ENCODE peak calls at places on chromosomes 13 and 19, in ten cellular contexts. H, F, E, R, I, K, T, M, V and Y are unnamed samples.

GRCh38 chr19:5451494-5451893 is 3.7 kb upstream of the ZNRF4 start:
- DNase-seq in H (no peak), F (no peak), E (no peak), R (no peak), I (no peak), K (no peak), T (no peak), M (no peak), V (no peak), Y (no peak)

GRCh38 chr13:95246292-95247082 is 54.8 kb downstream of the ABCC4 start:
- DNase-seq in H (no peak), F (no peak), E (no peak), R (peak), I (no peak), K (no peak), T (no peak), M (no peak), V (no peak), Y (no peak)

GRCh38 chr19:41226053-41226873 is 7.2 kb downstream of the AXL start:
- DNase-seq in H (peak), F (peak), E (peak), R (no peak), I (peak), K (peak), T (peak), M (peak), V (peak), Y (no peak)

GRCh38 chr13:76820759-76821158 is 65.4 kb downstream of the KCTD12 start:
- DNase-seq in H (peak), F (peak), E (no peak), R (no peak), I (peak), K (peak), T (peak), M (peak), V (peak), Y (no peak)

GRCh38 chr13:51728972-51729371 is 75.0 kb downstream of the DHRS12 start:
- DNase-seq in H (peak), F (no peak), E (no peak), R (peak), I (no peak), K (no peak), T (peak), M (peak), V (peak), Y (no peak)

GRCh38 chr19:1503089-1503924 is 9.5 kb downstream of the ADAMTSL5 start:
- DNase-seq in H (no peak), F (no peak), E (no peak), R (no peak), I (peak), K (no peak), T (peak), M (peak), V (peak), Y (no peak)

GRCh38 chr13:23534090-23534489 is 36.1 kb upstream of the TNFRSF19 start:
- DNase-seq in H (no peak), F (no peak), E (no peak), R (no peak), I (no peak), K (no peak), T (no peak), M (no peak), V (no peak), Y (no peak)

GRCh38 chr19:42475366-42475765 is 32.6 kb upstream of the CXCL17 start:
- DNase-seq in H (no peak), F (no peak), E (no peak), R (no peak), I (no peak), K (no peak), T (no peak), M (no peak), V (no peak), Y (no peak)

GRCh38 chr13:57443494-57443893 is 188.1 kb upstream of the PCDH17 start:
- DNase-seq in H (no peak), F (no peak), E (no peak), R (no peak), I (no peak), K (no peak), T (no peak), M (no peak), V (no peak), Y (no peak)

GRCh38 chr19:48596679-48597465 is 9.7 kb upstream of the SPACA4 start:
- DNase-seq in H (no peak), F (no peak), E (no peak), R (no peak), I (no peak), K (no peak), T (no peak), M (no peak), V (no peak), Y (no peak)

GRCh38 chr19:44332145-44332544 is 24.3 kb downstream of the ZNF112 start:
- DNase-seq in H (no peak), F (no peak), E (no peak), R (no peak), I (no peak), K (no peak), T (no peak), M (no peak), V (no peak), Y (no peak)

GRCh38 chr19:43779820-43780219 is 953 bp downstream of the KCNN4 start:
- DNase-seq in H (no peak), F (no peak), E (no peak), R (no peak), I (no peak), K (no peak), T (no peak), M (no peak), V (no peak), Y (no peak)

GRCh38 chr13:72384879-72385278 is 342.6 kb downstream of the MZT1 start:
- DNase-seq in H (no peak), F (no peak), E (no peak), R (peak), I (peak), K (no peak), T (peak), M (peak), V (peak), Y (no peak)

GRCh38 chr13:77300176-77301141 is 26.4 kb downstream of the MYCBP2 start:
- DNase-seq in H (peak), F (no peak), E (peak), R (no peak), I (no peak), K (no peak), T (peak), M (peak), V (peak), Y (no peak)

GRCh38 chr19:56896041-56896440 is 55.5 kb upstream of the PEG3 start:
- DNase-seq in H (no peak), F (no peak), E (no peak), R (no peak), I (no peak), K (no peak), T (no peak), M (no peak), V (no peak), Y (no peak)

GRCh38 chr13:44903596-44903995 is 85.7 kb downstream of the NUFIP1 start:
- DNase-seq in H (peak), F (peak), E (no peak), R (no peak), I (peak), K (peak), T (peak), M (peak), V (peak), Y (no peak)

GRCh38 chr19:5585461-5586299 is 17.9 kb upstream of the TINCR start:
- DNase-seq in H (no peak), F (peak), E (no peak), R (no peak), I (no peak), K (no peak), T (no peak), M (no peak), V (no peak), Y (no peak)

GRCh38 chr13:43085545-43085944 is 62.2 kb downstream of the DNAJC15 start:
- DNase-seq in H (no peak), F (no peak), E (peak), R (no peak), I (no peak), K (no peak), T (peak), M (peak), V (peak), Y (no peak)

GRCh38 chr13:75693227-75693626 is 57.1 kb downstream of the LMO7 start:
- DNase-seq in H (no peak), F (no peak), E (no peak), R (no peak), I (no peak), K (no peak), T (no peak), M (no peak), V (no peak), Y (no peak)

GRCh38 chr19:54523403-54523802 is 20.8 kb downstream of the LAIR2 start:
- DNase-seq in H (peak), F (no peak), E (peak), R (no peak), I (no peak), K (peak), T (peak), M (peak), V (no peak), Y (no peak)

GRCh38 chr19:49224856-49225255 is 67.3 kb downstream of the TRPM4 start:
- DNase-seq in H (no peak), F (no peak), E (peak), R (peak), I (no peak), K (no peak), T (peak), M (peak), V (peak), Y (no peak)

GRCh38 chr19:2215281-2215751 is 20.8 kb downstream of the PLEKHJ1 start:
- DNase-seq in H (no peak), F (no peak), E (no peak), R (no peak), I (no peak), K (no peak), T (no peak), M (no peak), V (no peak), Y (no peak)

GRCh38 chr19:49580264-49581006 is at the start of gene NOSIP:
- DNase-seq in H (peak), F (peak), E (peak), R (peak), I (peak), K (peak), T (peak), M (peak), V (peak), Y (peak)

GRCh38 chr19:34325961-34326360 is 39.0 kb upstream of the GPI start:
- DNase-seq in H (no peak), F (no peak), E (peak), R (no peak), I (no peak), K (no peak), T (no peak), M (no peak), V (no peak), Y (no peak)

GRCh38 chr13:92719868-92720267 is 506.7 kb upstream of the GPC6 start:
- DNase-seq in H (no peak), F (no peak), E (no peak), R (no peak), I (no peak), K (no peak), T (no peak), M (no peak), V (no peak), Y (no peak)

GRCh38 chr13:110425444-110425780 is 118.3 kb downstream of the COL4A2 start:
- DNase-seq in H (no peak), F (no peak), E (peak), R (no peak), I (no peak), K (no peak), T (peak), M (no peak), V (no peak), Y (no peak)

GRCh38 chr13:98324105-98324504 is 147.0 kb upstream of the RNF113B start:
- DNase-seq in H (peak), F (no peak), E (peak), R (no peak), I (peak), K (no peak), T (peak), M (peak), V (peak), Y (no peak)

GRCh38 chr19:53311044-53311443 is 22.5 kb upstream of the ZNF845 start:
- DNase-seq in H (no peak), F (no peak), E (no peak), R (no peak), I (no peak), K (no peak), T (no peak), M (no peak), V (no peak), Y (no peak)

GRCh38 chr19:6551607-6552450 is 21.0 kb downstream of the TNFSF9 start:
- DNase-seq in H (no peak), F (no peak), E (no peak), R (no peak), I (no peak), K (no peak), T (peak), M (peak), V (no peak), Y (no peak)

GRCh38 chr19:19320362-19321142 is at the start of the genes MAU2 and SUGP1:
- DNase-seq in H (peak), F (peak), E (peak), R (peak), I (peak), K (peak), T (peak), M (peak), V (peak), Y (peak)
- TF ChIP-seq CTCF in H (peak), F (peak), E (no peak), R (peak), I (peak), K (peak), T (no peak), M (peak), V (peak), Y (no peak)

DNA sequence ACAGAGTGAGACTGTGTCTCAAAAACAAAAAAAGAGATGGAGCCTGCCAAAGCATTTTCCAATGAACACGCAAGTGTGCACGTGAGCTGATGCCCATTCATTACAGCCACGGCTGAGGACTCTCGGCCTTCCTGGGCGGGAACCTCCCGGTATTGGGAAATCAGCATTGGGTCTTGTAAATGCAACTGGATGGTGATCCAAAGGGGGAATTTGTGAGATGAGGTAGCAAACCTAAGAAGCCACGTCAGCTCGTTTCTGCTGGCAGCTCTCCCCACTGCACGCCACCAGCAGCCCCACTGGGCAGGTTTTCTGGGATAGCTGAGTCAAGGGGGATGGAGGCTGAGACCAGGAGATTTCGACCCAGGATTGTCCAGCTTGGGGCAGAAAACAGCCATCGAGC is 11.5 kb downstream of the C13orf46 start:
- DNase-seq in H (no peak), F (no peak), E (no peak), R (no peak), I (no peak), K (no peak), T (peak), M (no peak), V (no peak), Y (no peak)
- TF ChIP-seq CTCF in H (no peak), F (no peak), E (no peak), R (no peak), I (no peak), K (no peak), T (no peak), M (no peak), V (no peak), Y (no peak)

GRCh38 chr13:59483441-59484116 is 680.1 kb downstream of the DIAPH3 start:
- DNase-seq in H (no peak), F (peak), E (peak), R (no peak), I (no peak), K (no peak), T (no peak), M (peak), V (peak), Y (no peak)

GRCh38 chr13:59490651-59491050 is 673.1 kb downstream of the DIAPH3 start:
- DNase-seq in H (no peak), F (no peak), E (no peak), R (no peak), I (no peak), K (no peak), T (no peak), M (no peak), V (no peak), Y (no peak)

GRCh38 chr13:59488436-59488835 is 675.3 kb downstream of the DIAPH3 start:
- DNase-seq in H (no peak), F (no peak), E (no peak), R (no peak), I (no peak), K (no peak), T (no peak), M (no peak), V (no peak), Y (no peak)

GRCh38 chr13:59492030-59492636 is 671.6 kb downstream of the DIAPH3 start:
- DNase-seq in H (no peak), F (no peak), E (peak), R (no peak), I (no peak), K (no peak), T (no peak), M (no peak), V (no peak), Y (no peak)

DNA sequence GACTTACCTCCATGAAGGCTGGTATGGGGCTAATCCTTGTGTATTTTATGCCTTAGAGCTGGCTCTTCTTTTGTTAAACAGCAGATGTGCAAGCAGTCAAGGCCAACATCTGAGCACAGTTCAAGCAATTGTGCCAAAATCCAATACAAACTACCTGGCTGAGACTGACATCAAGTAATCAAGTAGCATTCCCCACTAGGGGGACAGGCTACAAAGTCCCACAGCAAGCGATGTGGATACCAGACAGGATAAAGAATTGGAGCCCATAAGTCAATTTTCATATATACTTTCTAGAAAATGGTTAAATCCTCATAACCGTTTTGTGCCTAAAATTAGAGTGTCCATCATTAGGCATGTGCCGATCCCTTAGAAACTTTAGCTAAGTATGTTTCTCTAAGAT is 675.8 kb downstream of the DIAPH3 start:
- DNase-seq in H (no peak), F (no peak), E (no peak), R (no peak), I (no peak), K (no peak), T (no peak), M (no peak), V (no peak), Y (no peak)
- TF ChIP-seq CTCF in H (no peak), F (no peak), E (no peak), R (no peak), I (no peak), K (no peak), T (no peak), M (no peak), V (peak), Y (no peak)

GRCh38 chr13:84649853-84650252 is 767.6 kb upstream of the SLITRK1 start:
- DNase-seq in H (no peak), F (peak), E (no peak), R (no peak), I (no peak), K (no peak), T (peak), M (no peak), V (peak), Y (no peak)

GRCh38 chr13:84645196-84646071 is 763.2 kb upstream of the SLITRK1 start:
- DNase-seq in H (peak), F (no peak), E (no peak), R (peak), I (no peak), K (no peak), T (peak), M (no peak), V (peak), Y (no peak)

GRCh38 chr13:84651288-84651687 is 769.0 kb upstream of the SLITRK1 start:
- DNase-seq in H (no peak), F (peak), E (no peak), R (peak), I (no peak), K (no peak), T (peak), M (peak), V (peak), Y (no peak)

GRCh38 chr13:84653915-84654534 is 771.8 kb upstream of the SLITRK1 start:
- DNase-seq in H (no peak), F (peak), E (no peak), R (no peak), I (no peak), K (no peak), T (no peak), M (no peak), V (no peak), Y (no peak)

GRCh38 chr13:84648069-84648640 is 765.9 kb upstream of the SLITRK1 start:
- DNase-seq in H (no peak), F (no peak), E (no peak), R (no peak), I (no peak), K (no peak), T (peak), M (peak), V (peak), Y (no peak)
- TF ChIP-seq CTCF in H (peak), F (no peak), E (no peak), R (peak), I (no peak), K (no peak), T (no peak), M (peak), V (peak), Y (no peak)

GRCh38 chr19:343941-344624 is 513 bp downstream of the MIER2 start:
- DNase-seq in H (no peak), F (no peak), E (peak), R (no peak), I (no peak), K (no peak), T (no peak), M (peak), V (peak), Y (no peak)

GRCh38 chr19:345320-345879 is 804 bp upstream of the MIER2 start:
- DNase-seq in H (no peak), F (no peak), E (no peak), R (no peak), I (no peak), K (no peak), T (peak), M (no peak), V (no peak), Y (no peak)

GRCh38 chr19:344625-345319 is at the start of gene MIER2:
- DNase-seq in H (no peak), F (peak), E (peak), R (no peak), I (peak), K (peak), T (peak), M (peak), V (peak), Y (peak)

GRCh38 chr19:351976-352625 is 7.5 kb upstream of the MIER2 start:
- DNase-seq in H (no peak), F (no peak), E (no peak), R (no peak), I (no peak), K (no peak), T (peak), M (no peak), V (no peak), Y (no peak)

GRCh38 chr19:347946-348861 is 3.6 kb upstream of the MIER2 start:
- DNase-seq in H (no peak), F (no peak), E (peak), R (no peak), I (no peak), K (no peak), T (no peak), M (no peak), V (peak), Y (no peak)
- TF ChIP-seq CTCF in H (peak), F (no peak), E (no peak), R (peak), I (no peak), K (no peak), T (peak), M (peak), V (peak), Y (no peak)

GRCh38 chr13:114025432-114026127 is 51.7 kb upstream of the C13orf46 start:
- DNase-seq in H (no peak), F (no peak), E (no peak), R (no peak), I (no peak), K (peak), T (peak), M (peak), V (peak), Y (no peak)
- TF ChIP-seq CTCF in H (peak), F (no peak), E (no peak), R (no peak), I (no peak), K (peak), T (peak), M (peak), V (no peak), Y (no peak)

DNA sequence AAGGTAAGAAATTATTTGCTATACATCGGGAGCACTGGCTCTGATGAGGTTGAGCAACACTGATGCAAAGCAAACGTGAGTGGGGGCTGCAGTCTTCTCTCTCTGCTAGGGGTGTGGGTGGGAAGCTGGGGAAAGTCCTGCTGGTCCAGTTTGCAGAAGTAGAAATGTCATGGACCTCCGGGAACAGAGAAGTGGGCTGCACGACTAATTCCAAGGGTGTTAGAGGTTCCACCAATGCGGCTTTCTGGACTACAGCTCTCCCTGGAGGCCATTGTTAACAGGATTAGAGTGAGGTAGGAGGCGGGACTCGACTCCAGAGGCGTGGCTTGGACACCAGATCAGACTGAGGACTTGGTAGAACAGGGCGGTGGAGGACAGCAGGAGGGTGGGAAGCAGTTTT is 5.7 kb upstream of the FBXO27 start:
- DNase-seq in H (no peak), F (no peak), E (peak), R (no peak), I (no peak), K (no peak), T (peak), M (peak), V (peak), Y (no peak)
- TF ChIP-seq CTCF in H (no peak), F (no peak), E (no peak), R (peak), I (no peak), K (no peak), T (peak), M (peak), V (peak), Y (no peak)